ENCODE peak calls at places on chromosomes 7 and 10, in six cellular contexts. C is HepG2, G is ovary, T is tibial nerve, H is suprapubic skin, Y is sigmoid colon. I is an unnamed sample.

GRCh38 chr7:97499204-97499603 is 232.7 kb upstream of the TAC1 start:
- DNase-seq in C (peak; percentile 27), G (no peak), T (no peak), H (no peak), Y (no peak), I (no peak)

GRCh38 chr7:95596183-95597135 is at the start of gene PDK4:
- DNase-seq in C (no peak), G (peak; percentile 96), T (peak; percentile 99), H (peak; percentile 98), Y (peak; percentile 99), I (peak; percentile 94)

GRCh38 chr10:3806603-3807002 is 21.6 kb upstream of the KLF6 start:
- DNase-seq in C (peak; percentile 39), G (no peak), T (no peak), H (no peak), Y (no peak), I (peak; percentile 52)

GRCh38 chr10:77738496-77739158 is 101.0 kb upstream of the KCNMA1 start:
- DNase-seq in C (no peak), G (no peak), T (no peak), H (no peak), Y (no peak), I (no peak)

GRCh38 chr7:144454256-144455039 is 51.0 kb upstream of the NOBOX start:
- DNase-seq in C (no peak), G (no peak), T (no peak), H (no peak), Y (no peak), I (no peak)

GRCh38 chr10:93376372-93377296 is 105.5 kb downstream of the MYOF start:
- DNase-seq in C (peak; percentile 69), G (peak; percentile 74), T (peak; percentile 85), H (no peak), Y (peak; percentile 87), I (no peak)

GRCh38 chr7:70587739-70588138 is 544.2 kb upstream of the GALNT17 start:
- DNase-seq in C (peak; percentile 10), G (no peak), T (no peak), H (no peak), Y (no peak), I (no peak)

GRCh38 chr7:135282621-135283295 is 49.1 kb downstream of the STRA8 start:
- DNase-seq in C (no peak), G (no peak), T (no peak), H (no peak), Y (no peak), I (no peak)

GRCh38 chr7:158955932-158956804 is 99.8 kb downstream of the DYNC2I1 start:
- DNase-seq in C (no peak), G (no peak), T (no peak), H (no peak), Y (no peak), I (no peak)

GRCh38 chr10:131316321-131317075 is 5.0 kb upstream of the TCERG1L start:
- DNase-seq in C (no peak), G (no peak), T (no peak), H (no peak), Y (no peak), I (peak; percentile 54)

GRCh38 chr7:2665359-2665791 is 22.6 kb upstream of the AMZ1 start:
- DNase-seq in C (no peak), G (no peak), T (no peak), H (no peak), Y (no peak), I (peak; percentile 87)

GRCh38 chr7:129150199-129150996 is 5.9 kb downstream of the TSPAN33 start:
- DNase-seq in C (no peak), G (no peak), T (no peak), H (no peak), Y (no peak), I (peak; percentile 52)

GRCh38 chr10:44963772-44964633 is 4.4 kb downstream of the RASSF4 start:
- DNase-seq in C (peak; percentile 85), G (no peak), T (peak; percentile 79), H (peak; percentile 67), Y (peak; percentile 87), I (peak; percentile 93)

GRCh38 chr7:131068604-131069021 is 259.1 kb upstream of the MKLN1 start:
- DNase-seq in C (no peak), G (no peak), T (no peak), H (no peak), Y (no peak), I (no peak)

GRCh38 chr10:63671317-63671937 is 150.2 kb downstream of the REEP3 start:
- DNase-seq in C (no peak), G (no peak), T (no peak), H (no peak), Y (no peak), I (no peak)

GRCh38 chr10:13526952-13527863 is 1.6 kb downstream of the BEND7 start:
- DNase-seq in C (peak; percentile 53), G (no peak), T (no peak), H (no peak), Y (no peak), I (no peak)

GRCh38 chr10:58930497-58930896 is 245.9 kb upstream of the PHYHIPL start:
- DNase-seq in C (no peak), G (no peak), T (no peak), H (no peak), Y (no peak), I (no peak)

GRCh38 chr10:123318516-123318915 is 164.3 kb downstream of the BUB3 start:
- DNase-seq in C (no peak), G (no peak), T (no peak), H (no peak), Y (no peak), I (no peak)

GRCh38 chr7:27745064-27745583 is 5.2 kb downstream of the TAX1BP1 start:
- DNase-seq in C (peak; percentile 92), G (peak; percentile 43), T (no peak), H (no peak), Y (no peak), I (no peak)

GRCh38 chr10:111962951-111963350 is 220.6 kb downstream of the GPAM start:
- DNase-seq in C (no peak), G (no peak), T (no peak), H (no peak), Y (no peak), I (no peak)

GRCh38 chr7:23712368-23713284 is 2.6 kb downstream of the STK31 start:
- DNase-seq in C (peak; percentile 51), G (no peak), T (no peak), H (no peak), Y (no peak), I (no peak)

GRCh38 chr10:125000366-125001312 is 58.7 kb downstream of the ZRANB1 start:
- DNase-seq in C (no peak), G (no peak), T (no peak), H (peak; percentile 63), Y (peak; percentile 62), I (peak; percentile 20)

GRCh38 chr10:35219906-35220890 is 93.6 kb downstream of the CREM start:
- DNase-seq in C (peak; percentile 52), G (no peak), T (no peak), H (no peak), Y (no peak), I (no peak)

GRCh38 chr7:33130184-33130583 is 820 bp downstream of the BBS9 start:
- DNase-seq in C (no peak), G (no peak), T (no peak), H (no peak), Y (no peak), I (no peak)

GRCh38 chr10:118662228-118663035 is 67.0 kb upstream of the PRLHR start:
- DNase-seq in C (no peak), G (no peak), T (no peak), H (no peak), Y (peak; percentile 55), I (no peak)

GRCh38 chr10:99945286-99945685 is 64.5 kb downstream of the DNMBP start:
- DNase-seq in C (no peak), G (peak; percentile 75), T (no peak), H (peak; percentile 72), Y (peak; percentile 78), I (no peak)

DNA sequence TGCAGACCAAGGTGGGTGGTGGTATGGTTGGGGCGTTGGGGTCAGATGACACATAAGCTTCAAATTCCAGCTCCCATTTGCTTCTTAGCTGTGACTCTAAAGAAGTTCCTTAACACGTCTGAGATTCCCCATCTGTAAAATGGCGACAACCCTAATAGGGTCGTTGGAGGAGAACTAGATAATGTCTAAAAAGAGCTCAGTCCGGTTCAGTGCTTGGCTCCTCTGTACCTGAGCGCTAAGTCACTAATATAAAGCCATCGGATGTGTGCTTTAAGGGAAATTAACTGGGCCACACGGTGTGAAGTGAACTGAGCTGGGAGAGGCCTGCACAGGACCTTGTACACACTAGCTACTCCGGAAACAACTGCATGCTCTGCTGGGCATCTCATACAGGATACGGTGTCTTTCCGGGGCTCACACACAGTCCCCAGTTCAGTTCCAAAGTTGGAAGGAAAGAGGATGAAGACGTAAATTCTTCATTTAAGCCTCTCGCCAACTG is 476 bp upstream of the ZFYVE27 start:
- DNase-seq in C (no peak), G (no peak), T (no peak), H (no peak), Y (no peak), I (no peak)
- H3K4me3 ChIP-seq in C (peak overlapping the region; percentile 91), G (peak overlapping the region; percentile 68), T (peak overlapping the region; percentile 85), H (peak overlapping the region; percentile 86), Y (peak overlapping the region; percentile 81), I (peak overlapping the region; percentile 97)

GRCh38 chr10:78972160-78972946 is 96.4 kb upstream of the ZMIZ1 start:
- DNase-seq in C (peak; percentile 80), G (peak; percentile 80), T (peak; percentile 52), H (peak; percentile 84), Y (peak; percentile 91), I (peak; percentile 71)
- TF ChIP-seq EP300 in C (no peak), G (no peak), T (no peak), H (no peak), Y (peak; percentile 19), I (no peak)

GRCh38 chr10:46525177-46525823 is 31.2 kb downstream of the GPRIN2 start:
- DNase-seq in C (no peak), G (no peak), T (no peak), H (peak; percentile 26), Y (peak; percentile 19), I (peak; percentile 33)

GRCh38 chr10:46522295-46523118 is 34.0 kb downstream of the GPRIN2 start:
- DNase-seq in C (no peak), G (no peak), T (no peak), H (peak; percentile 37), Y (peak; percentile 51), I (no peak)

GRCh38 chr10:46523119-46523880 is 33.2 kb downstream of the GPRIN2 start:
- DNase-seq in C (no peak), G (no peak), T (no peak), H (peak; percentile 66), Y (peak; percentile 65), I (peak; percentile 80)

GRCh38 chr10:46524471-46525176 is 31.8 kb downstream of the GPRIN2 start:
- DNase-seq in C (no peak), G (no peak), T (no peak), H (peak; percentile 67), Y (peak; percentile 61), I (peak; percentile 21)

DNA sequence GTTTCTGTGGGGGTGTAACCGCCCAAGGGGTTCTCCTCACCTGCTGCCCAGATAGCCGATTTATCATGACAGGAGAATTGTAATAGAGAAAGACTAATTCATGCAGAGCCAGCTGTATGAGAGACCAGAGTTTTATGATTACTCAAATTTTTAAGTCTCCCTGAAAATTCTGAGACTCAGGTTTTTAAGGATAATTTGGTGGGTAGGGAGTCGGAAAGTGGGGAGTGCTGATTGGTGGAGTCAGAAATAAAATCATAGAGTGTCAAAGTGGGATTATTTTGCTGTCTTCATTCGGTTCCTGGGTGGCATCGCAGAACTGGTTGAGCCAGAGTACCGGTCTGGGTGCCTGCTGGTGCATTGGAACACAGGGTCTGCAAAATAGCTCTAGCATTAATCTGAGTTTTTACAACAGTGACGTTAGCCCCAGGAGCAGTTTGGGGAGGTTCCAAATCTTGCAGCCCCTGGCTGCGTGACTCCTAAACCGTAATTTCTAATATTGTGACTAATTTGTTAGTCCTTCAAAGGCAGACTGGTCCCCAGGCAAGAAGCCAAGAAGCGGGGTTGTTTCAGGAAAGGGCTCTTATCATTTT is 32.5 kb downstream of the GPRIN2 start:
- DNase-seq in C (no peak), G (peak; percentile 54), T (no peak), H (peak; percentile 57), Y (peak; percentile 66), I (peak; percentile 42)
- H3K4me3 ChIP-seq in C (no peak overlapping the region), G (no peak overlapping the region), T (no peak overlapping the region), H (no peak overlapping the region), Y (no peak overlapping the region), I (no peak overlapping the region)

GRCh38 chr7:22667562-22668239 is 59.3 kb upstream of the IL6 start:
- DNase-seq in C (no peak), G (no peak), T (no peak), H (no peak), Y (no peak), I (no peak)
- TF ChIP-seq EP300 in C (no peak), G (no peak), T (no peak), H (no peak), Y (no peak), I (no peak)